ENCODE peak calls at places on chromosomes 2 and 18, in eight cellular contexts. A, F, L, I, Z, M, S and G are unnamed samples.

GRCh38 chr2:170696006-170696405 is 19.1 kb upstream of the SP5 start:
- DNase-seq in A (no peak), F (no peak), L (no peak), I (no peak), Z (no peak), M (no peak), S (no peak), G (no peak)

GRCh38 chr2:190684941-190685340 is 36.1 kb downstream of the NAB1 start:
- DNase-seq in A (no peak), F (no peak), L (no peak), I (no peak), Z (no peak), M (no peak), S (no peak), G (no peak)

GRCh38 chr2:110645616-110646015 is 32.2 kb downstream of the BUB1 start:
- DNase-seq in A (no peak), F (no peak), L (no peak), I (no peak), Z (no peak), M (no peak), S (no peak), G (no peak)

GRCh38 chr18:23935804-23936203 is 78.8 kb upstream of the TTC39C start:
- DNase-seq in A (no peak), F (no peak), L (no peak), I (no peak), Z (no peak), M (no peak), S (no peak), G (no peak)

GRCh38 chr2:163207706-163208370 is 369.3 kb upstream of the KCNH7 start:
- DNase-seq in A (no peak), F (no peak), L (no peak), I (no peak), Z (no peak), M (no peak), S (no peak), G (no peak)

GRCh38 chr2:77013457-77013856 is 508.7 kb downstream of the LRRTM4 start:
- DNase-seq in A (no peak), F (no peak), L (no peak), I (no peak), Z (no peak), M (no peak), S (no peak), G (no peak)

GRCh38 chr2:54471221-54471711 is 15.1 kb downstream of the SPTBN1 start:
- DNase-seq in A (peak), F (peak), L (no peak), I (no peak), Z (no peak), M (no peak), S (no peak), G (peak)

GRCh38 chr18:43785145-43785544 is 507.9 kb upstream of the SYT4 start:
- DNase-seq in A (no peak), F (no peak), L (no peak), I (no peak), Z (no peak), M (no peak), S (no peak), G (no peak)

GRCh38 chr18:45197526-45197970 is 417.7 kb upstream of the SLC14A2 start:
- DNase-seq in A (peak), F (no peak), L (no peak), I (no peak), Z (no peak), M (no peak), S (no peak), G (no peak)

GRCh38 chr18:1103567-1103966 is 198.9 kb downstream of the ADCYAP1 start:
- DNase-seq in A (no peak), F (no peak), L (no peak), I (no peak), Z (no peak), M (no peak), S (no peak), G (no peak)

GRCh38 chr18:54479365-54479764 is 111.7 kb upstream of the DYNAP start:
- DNase-seq in A (no peak), F (no peak), L (no peak), I (peak), Z (no peak), M (peak), S (no peak), G (no peak)

GRCh38 chr2:113282747-113283533 is 4.2 kb upstream of the PAX8 start:
- DNase-seq in A (peak), F (peak), L (peak), I (peak), Z (no peak), M (peak), S (no peak), G (peak)

GRCh38 chr2:158457826-158458616 is 1.3 kb downstream of the PKP4 start:
- DNase-seq in A (peak), F (peak), L (peak), I (peak), Z (peak), M (peak), S (peak), G (peak)

GRCh38 chr2:219405451-219405850 is 12.7 kb upstream of the DES start:
- DNase-seq in A (no peak), F (no peak), L (no peak), I (peak), Z (no peak), M (peak), S (no peak), G (no peak)

GRCh38 chr2:95029898-95030341 is 4.4 kb downstream of the MAL start:
- DNase-seq in A (peak), F (no peak), L (no peak), I (no peak), Z (no peak), M (no peak), S (no peak), G (no peak)

GRCh38 chr18:37742436-37742835 is 176.8 kb upstream of the CELF4 start:
- DNase-seq in A (no peak), F (no peak), L (no peak), I (peak), Z (no peak), M (peak), S (peak), G (no peak)

GRCh38 chr18:61093967-61094366 is 239.3 kb upstream of the CDH20 start:
- DNase-seq in A (no peak), F (no peak), L (no peak), I (no peak), Z (no peak), M (no peak), S (peak), G (no peak)

GRCh38 chr2:34738691-34739090 is 1139.6 kb upstream of the FAM98A start:
- DNase-seq in A (no peak), F (no peak), L (no peak), I (peak), Z (no peak), M (peak), S (no peak), G (no peak)

GRCh38 chr2:188285049-188285448 is 6.6 kb upstream of the GULP1 start:
- DNase-seq in A (no peak), F (no peak), L (no peak), I (no peak), Z (peak), M (no peak), S (no peak), G (no peak)

GRCh38 chr2:37798315-37799005 is 126.6 kb upstream of the RMDN2 start:
- DNase-seq in A (no peak), F (no peak), L (no peak), I (no peak), Z (no peak), M (no peak), S (no peak), G (no peak)